ENCODE peak calls at places on chromosomes 4 and X, in six cellular contexts. One of them, this sample, is unnamed.

GRCh38 chr4:124641715-124642380 is 70.7 kb downstream of the ANKRD50 start:
- DNase-seq in tibial artery: peak; percentile 23
- DNase-seq in SK-N-SH: no peak
- DNase-seq in ovary: no peak
- DNase-seq in colonic mucosa: no peak
- DNase-seq in uterus: no peak
- DNase-seq in this sample: no peak

GRCh38 chr4:121113680-121114079 is 41.3 kb upstream of the NDNF start:
- DNase-seq in tibial artery: no peak
- DNase-seq in ovary: no peak
- DNase-seq in colonic mucosa: no peak
- DNase-seq in uterus: no peak
- DNase-seq in SK-N-SH: no peak
- DNase-seq in this sample: no peak

GRCh38 chr4:39729557-39729956 is 31.6 kb downstream of the UBE2K start:
- DNase-seq in colonic mucosa: no peak
- DNase-seq in tibial artery: no peak
- DNase-seq in uterus: no peak
- DNase-seq in ovary: no peak
- DNase-seq in SK-N-SH: no peak
- DNase-seq in this sample: no peak

GRCh38 chr4:38531126-38531737 is 132.8 kb upstream of the KLF3 start:
- DNase-seq in ovary: no peak
- DNase-seq in uterus: no peak
- DNase-seq in SK-N-SH: peak; percentile 7
- DNase-seq in colonic mucosa: no peak
- DNase-seq in tibial artery: no peak
- DNase-seq in this sample: no peak

GRCh38 chr4:145034727-145035211 is 63.2 kb downstream of the ANAPC10 start:
- DNase-seq in uterus: no peak
- DNase-seq in ovary: no peak
- DNase-seq in tibial artery: no peak
- DNase-seq in colonic mucosa: no peak
- DNase-seq in SK-N-SH: no peak
- DNase-seq in this sample: no peak

GRCh38 chr4:114282937-114283336 is 303.5 kb upstream of the ARSJ start:
- DNase-seq in colonic mucosa: no peak
- DNase-seq in tibial artery: no peak
- DNase-seq in uterus: no peak
- DNase-seq in ovary: no peak
- DNase-seq in SK-N-SH: no peak
- DNase-seq in this sample: no peak

GRCh38 chrX:20693071-20693470 is 426.4 kb upstream of the RPS6KA3 start:
- DNase-seq in colonic mucosa: no peak
- DNase-seq in SK-N-SH: no peak
- DNase-seq in uterus: no peak
- DNase-seq in ovary: no peak
- DNase-seq in tibial artery: no peak
- DNase-seq in this sample: no peak

GRCh38 chr4:146243141-146243882 is 29.0 kb downstream of the REELD1 start:
- DNase-seq in colonic mucosa: no peak
- DNase-seq in uterus: no peak
- DNase-seq in SK-N-SH: no peak
- DNase-seq in tibial artery: no peak
- DNase-seq in ovary: peak; percentile 30
- DNase-seq in this sample: no peak

GRCh38 chr4:98283219-98284199 is 22.3 kb downstream of the RAP1GDS1 start:
- DNase-seq in tibial artery: no peak
- DNase-seq in uterus: no peak
- DNase-seq in colonic mucosa: no peak
- DNase-seq in ovary: no peak
- DNase-seq in SK-N-SH: no peak
- DNase-seq in this sample: no peak

GRCh38 chr4:11615601-11616000 is 186.9 kb upstream of the HS3ST1 start:
- DNase-seq in colonic mucosa: peak; percentile 46
- DNase-seq in SK-N-SH: no peak
- DNase-seq in tibial artery: no peak
- DNase-seq in ovary: no peak
- DNase-seq in uterus: no peak
- DNase-seq in this sample: no peak

GRCh38 chrX:114134465-114134864 is 449.4 kb upstream of the HTR2C start:
- DNase-seq in tibial artery: no peak
- DNase-seq in ovary: no peak
- DNase-seq in SK-N-SH: no peak
- DNase-seq in uterus: no peak
- DNase-seq in colonic mucosa: no peak
- DNase-seq in this sample: no peak

GRCh38 chrX:112834016-112834855 is 6.4 kb downstream of the AMOT start:
- DNase-seq in uterus: no peak
- DNase-seq in SK-N-SH: peak; percentile 24
- DNase-seq in colonic mucosa: no peak
- DNase-seq in ovary: no peak
- DNase-seq in tibial artery: no peak
- DNase-seq in this sample: no peak

GRCh38 chr4:140600408-140600807 is 31.6 kb upstream of the UCP1 start:
- DNase-seq in tibial artery: no peak
- DNase-seq in ovary: no peak
- DNase-seq in uterus: no peak
- DNase-seq in colonic mucosa: no peak
- DNase-seq in SK-N-SH: no peak
- DNase-seq in this sample: no peak

DNA sequence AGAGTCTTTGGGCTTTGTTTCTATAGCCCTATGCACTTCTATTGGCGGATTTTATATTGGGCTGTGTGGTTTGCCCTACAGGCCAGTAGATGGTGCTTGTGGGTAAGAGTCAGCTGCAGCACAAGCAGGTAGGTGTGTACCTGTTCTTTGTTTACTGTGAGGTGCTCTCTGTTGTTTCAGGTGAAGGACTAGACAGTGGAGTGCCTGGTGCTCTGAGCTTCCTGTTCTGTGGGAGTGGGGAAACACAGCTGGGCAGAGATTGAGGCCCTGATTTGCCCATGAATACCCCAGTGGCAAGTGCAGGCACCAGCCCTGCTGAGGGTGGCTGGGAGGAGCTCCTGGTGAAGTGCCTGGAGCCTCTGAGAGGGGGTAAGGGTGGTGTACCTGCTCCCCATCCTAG is 26.3 kb upstream of the UCP1 start:
- DNase-seq in colonic mucosa: peak; percentile 33
- DNase-seq in tibial artery: no peak
- DNase-seq in ovary: no peak
- DNase-seq in SK-N-SH: no peak
- DNase-seq in uterus: no peak
- DNase-seq in this sample: no peak
- TF ChIP-seq CTCF in colonic mucosa: peak; percentile 45
- TF ChIP-seq CTCF in tibial artery: no peak
- TF ChIP-seq CTCF in ovary: no peak
- TF ChIP-seq CTCF in SK-N-SH: peak; percentile 42
- TF ChIP-seq CTCF in uterus: no peak
- TF ChIP-seq CTCF in this sample: no peak

GRCh38 chrX:124215786-124216185 is 116.7 kb upstream of the TEX13D start:
- DNase-seq in tibial artery: no peak
- DNase-seq in uterus: no peak
- DNase-seq in SK-N-SH: no peak
- DNase-seq in colonic mucosa: no peak
- DNase-seq in ovary: no peak
- DNase-seq in this sample: no peak
- H3K27ac ChIP-seq in tibial artery: no peak overlapping the region
- H3K27ac ChIP-seq in uterus: no peak overlapping the region
- H3K27ac ChIP-seq in SK-N-SH: no peak overlapping the region
- H3K27ac ChIP-seq in colonic mucosa: no peak overlapping the region
- H3K27ac ChIP-seq in ovary: no peak overlapping the region
- H3K27ac ChIP-seq in this sample: no peak overlapping the region

GRCh38 chr4:3301450-3302163 is 8.8 kb downstream of the RGS12 start:
- DNase-seq in colonic mucosa: no peak
- DNase-seq in uterus: no peak
- DNase-seq in SK-N-SH: no peak
- DNase-seq in ovary: no peak
- DNase-seq in tibial artery: peak; percentile 11
- DNase-seq in this sample: no peak

GRCh38 chr4:3303445-3303824 is 10.6 kb downstream of the RGS12 start:
- DNase-seq in colonic mucosa: peak; percentile 10
- DNase-seq in uterus: no peak
- DNase-seq in SK-N-SH: no peak
- DNase-seq in ovary: no peak
- DNase-seq in tibial artery: peak; percentile 4
- DNase-seq in this sample: no peak

GRCh38 chr4:3302786-3303444 is 10.1 kb downstream of the RGS12 start:
- DNase-seq in uterus: no peak
- DNase-seq in ovary: no peak
- DNase-seq in colonic mucosa: peak; percentile 17
- DNase-seq in tibial artery: peak; percentile 9
- DNase-seq in SK-N-SH: no peak
- DNase-seq in this sample: peak; percentile 56

GRCh38 chr4:3303840-3304715 is 11.3 kb downstream of the RGS12 start:
- DNase-seq in uterus: no peak
- DNase-seq in ovary: no peak
- DNase-seq in colonic mucosa: peak; percentile 11
- DNase-seq in tibial artery: peak; percentile 17
- DNase-seq in SK-N-SH: peak; percentile 56
- DNase-seq in this sample: no peak

DNA sequence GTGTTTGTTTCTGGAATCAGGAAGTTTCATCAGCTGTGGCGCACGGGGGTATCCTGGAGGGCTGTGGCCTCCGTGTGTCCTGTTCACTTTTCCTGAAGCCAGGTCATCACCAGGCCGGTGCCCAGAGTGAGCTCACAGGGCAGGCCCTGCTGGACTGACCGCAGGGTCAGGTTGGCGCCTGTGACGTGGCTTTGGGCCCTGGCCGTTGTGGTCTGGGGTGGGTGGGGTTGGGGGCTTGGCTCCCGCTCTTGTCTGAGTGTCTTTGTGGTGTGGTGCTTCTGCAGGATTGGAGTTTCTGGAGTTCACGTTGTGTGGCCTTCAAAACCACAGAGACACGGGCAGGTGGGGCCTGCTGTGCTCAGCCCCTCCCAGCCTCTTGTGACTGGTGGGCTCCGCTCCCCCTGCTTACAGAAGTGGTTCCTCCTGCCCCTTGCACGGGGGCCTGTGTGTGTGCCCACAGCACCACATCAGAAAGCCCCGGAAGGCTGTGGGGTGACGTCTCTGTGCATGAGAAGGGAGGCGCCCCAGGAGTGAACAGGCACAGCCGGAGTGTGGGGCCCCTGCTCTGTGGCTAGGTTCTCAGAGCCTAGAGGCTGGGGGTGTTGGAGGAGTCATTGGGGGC is 9.5 kb downstream of the RGS12 start:
- DNase-seq in uterus: no peak
- DNase-seq in SK-N-SH: no peak
- DNase-seq in colonic mucosa: no peak
- DNase-seq in ovary: no peak
- DNase-seq in tibial artery: peak; percentile 17
- DNase-seq in this sample: no peak
- H3K4me1 ChIP-seq in uterus: no peaks in the 10 kb centered on the region
- H3K4me1 ChIP-seq in SK-N-SH: peaks cover 16% of the 10 kb centered on the region
- H3K4me1 ChIP-seq in colonic mucosa: peaks cover 6% of the 10 kb centered on the region
- H3K4me1 ChIP-seq in ovary: peaks cover 23% of the 10 kb centered on the region
- H3K4me1 ChIP-seq in tibial artery: peaks cover 42% of the 10 kb centered on the region
- H3K4me1 ChIP-seq in this sample: no peaks in the 10 kb centered on the region

DNA sequence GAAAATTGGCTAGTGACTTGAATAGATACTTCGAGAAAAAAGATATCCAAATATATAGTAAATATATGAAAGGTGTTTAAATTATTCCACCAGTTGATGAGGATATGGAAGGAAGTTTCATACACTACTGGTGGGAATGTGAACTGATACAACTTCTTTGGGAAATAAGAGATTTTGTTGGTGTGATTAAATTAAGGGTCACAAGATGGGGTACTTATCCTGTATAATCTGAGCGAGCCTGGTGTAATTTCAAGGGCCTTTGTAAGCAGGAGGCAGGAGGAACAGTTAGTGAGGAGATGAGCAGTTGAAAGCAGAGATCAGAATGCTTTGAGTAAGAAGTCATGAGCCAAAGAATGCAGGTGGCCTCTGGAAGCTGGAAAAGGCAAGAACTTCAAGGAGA is 192.2 kb downstream of the KCTD8 start:
- DNase-seq in colonic mucosa: no peak
- DNase-seq in SK-N-SH: no peak
- DNase-seq in tibial artery: no peak
- DNase-seq in ovary: no peak
- DNase-seq in uterus: no peak
- DNase-seq in this sample: no peak
- TF ChIP-seq CTCF in colonic mucosa: no peak
- TF ChIP-seq CTCF in SK-N-SH: no peak
- TF ChIP-seq CTCF in tibial artery: no peak
- TF ChIP-seq CTCF in ovary: no peak
- TF ChIP-seq CTCF in uterus: no peak
- TF ChIP-seq CTCF in this sample: no peak

GRCh38 chr4:77076889-77077635 is 1.3 kb upstream of the CCNI start:
- DNase-seq in colonic mucosa: no peak
- DNase-seq in ovary: no peak
- DNase-seq in SK-N-SH: no peak
- DNase-seq in tibial artery: no peak
- DNase-seq in uterus: no peak
- DNase-seq in this sample: no peak
- H3K27ac ChIP-seq in colonic mucosa: peak overlapping the region; percentile 98
- H3K27ac ChIP-seq in ovary: peak overlapping the region; percentile 95
- H3K27ac ChIP-seq in SK-N-SH: peak overlapping the region; percentile 96
- H3K27ac ChIP-seq in tibial artery: peak overlapping the region; percentile 100
- H3K27ac ChIP-seq in uterus: peak overlapping the region; percentile 99
- H3K27ac ChIP-seq in this sample: peak overlapping the region; percentile 100

DNA sequence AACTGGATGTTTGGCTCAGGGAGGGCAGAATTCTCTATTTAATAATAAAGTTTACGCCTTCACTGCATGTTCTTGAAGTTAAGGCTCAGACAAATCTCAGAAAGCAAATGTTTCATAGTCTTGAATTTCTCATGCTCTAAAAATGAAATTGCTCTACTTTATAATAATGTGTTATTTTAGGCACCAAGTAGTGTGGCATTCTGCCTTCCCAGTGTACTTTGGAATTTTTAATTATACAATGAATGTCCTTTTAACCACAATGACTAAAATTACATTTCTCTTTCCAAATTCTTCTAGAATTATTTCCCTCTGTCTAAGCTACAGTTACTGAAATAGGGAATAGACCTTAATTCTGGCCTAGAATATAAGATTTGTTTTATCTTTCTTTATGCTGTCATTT is 97.9 kb upstream of the PDE5A start:
- DNase-seq in tibial artery: no peak
- DNase-seq in ovary: no peak
- DNase-seq in colonic mucosa: no peak
- DNase-seq in SK-N-SH: no peak
- DNase-seq in uterus: no peak
- DNase-seq in this sample: no peak
- H3K4me1 ChIP-seq in tibial artery: peaks cover 54% of the 10 kb centered on the region
- H3K4me1 ChIP-seq in ovary: peaks cover 5% of the 10 kb centered on the region
- H3K4me1 ChIP-seq in colonic mucosa: peaks cover 4% of the 10 kb centered on the region
- H3K4me1 ChIP-seq in SK-N-SH: peaks cover 9% of the 10 kb centered on the region
- H3K4me1 ChIP-seq in uterus: no peaks in the 10 kb centered on the region
- H3K4me1 ChIP-seq in this sample: peaks cover 7% of the 10 kb centered on the region

DNA sequence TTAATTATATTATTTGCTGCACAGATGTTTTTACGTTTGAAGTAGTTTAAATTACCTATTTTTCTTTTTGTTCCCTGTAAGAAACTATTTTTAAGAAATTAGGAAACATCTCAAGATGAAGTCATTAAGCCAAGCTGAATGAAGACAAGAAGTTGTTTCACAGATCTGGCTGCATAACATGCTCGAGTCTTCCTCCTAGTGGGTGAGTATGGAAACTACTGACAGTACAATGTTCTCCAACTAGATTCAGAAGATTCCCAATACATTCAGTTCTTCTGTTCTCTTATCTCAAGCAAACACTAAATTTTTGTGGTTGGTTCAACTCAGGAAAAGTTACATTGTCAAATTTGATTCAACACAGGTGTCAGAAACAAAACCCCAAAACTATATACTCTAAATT is 256.8 kb upstream of the VCX start:
- DNase-seq in SK-N-SH: peak; percentile 20
- DNase-seq in tibial artery: no peak
- DNase-seq in uterus: no peak
- DNase-seq in colonic mucosa: no peak
- DNase-seq in ovary: no peak
- DNase-seq in this sample: no peak
- TF ChIP-seq CTCF in SK-N-SH: peak; percentile 29
- TF ChIP-seq CTCF in tibial artery: peak; percentile 28
- TF ChIP-seq CTCF in uterus: no peak
- TF ChIP-seq CTCF in colonic mucosa: peak; percentile 18
- TF ChIP-seq CTCF in ovary: no peak
- TF ChIP-seq CTCF in this sample: no peak